ENCODE peak calls at places on chromosomes 2 and 18, in eight cellular contexts. P is left ventricle myocardium inferior, Y is spleen, U is stomach, N is prostate gland, C is cardiac muscle cell, E is Panc1, G is esophagus squamous epithelium. K is an unnamed sample.

GRCh38 chr18:79878741-79879358 is 72.6 kb downstream of the SLC66A2 start:
- DNase-seq in G (no peak), N (no peak), E (no peak), P (no peak), Y (peak), C (no peak), U (no peak), K (no peak)

GRCh38 chr2:115400940-115401339 is 958.5 kb downstream of the DPP10 start:
- DNase-seq in P (no peak), E (no peak), U (no peak), C (no peak), G (no peak), N (no peak), Y (no peak), K (no peak)

GRCh38 chr18:26440644-26441043 is 107.7 kb downstream of the KCTD1 start:
- DNase-seq in P (no peak), E (no peak), U (no peak), G (no peak), C (peak), Y (no peak), N (peak), K (no peak)

GRCh38 chr2:12325806-12326205 is 390.9 kb upstream of the TRIB2 start:
- DNase-seq in N (no peak), C (peak), E (no peak), U (peak), G (no peak), Y (no peak), P (no peak), K (no peak)

GRCh38 chr2:128270306-128271185 is 48.1 kb downstream of the HS6ST1 start:
- DNase-seq in P (no peak), N (no peak), C (no peak), E (no peak), Y (peak), U (no peak), G (no peak), K (no peak)

GRCh38 chr2:127525692-127526141 is 572 bp downstream of the IWS1 start:
- DNase-seq in G (no peak), U (no peak), C (peak), P (no peak), E (no peak), N (no peak), Y (no peak), K (no peak)

GRCh38 chr2:117308861-117309770 is 505.4 kb upstream of the DDX18 start:
- DNase-seq in P (no peak), G (no peak), N (no peak), U (no peak), E (no peak), C (no peak), Y (no peak), K (no peak)

GRCh38 chr18:2774669-2775068 is 72.1 kb upstream of the EMILIN2 start:
- DNase-seq in P (no peak), G (no peak), E (no peak), U (no peak), Y (no peak), C (no peak), N (no peak), K (no peak)

GRCh38 chr2:233288663-233289062 is 19.0 kb upstream of the SAG start:
- DNase-seq in U (no peak), Y (no peak), N (peak), P (no peak), C (no peak), G (no peak), E (no peak), K (no peak)

GRCh38 chr2:196275646-196276352 is 104.4 kb upstream of the STK17B start:
- DNase-seq in P (no peak), N (no peak), Y (no peak), U (no peak), E (no peak), C (no peak), G (no peak), K (no peak)

GRCh38 chr2:159968282-159968900 is 94.0 kb downstream of the PLA2R1 start:
- DNase-seq in N (no peak), Y (no peak), P (no peak), U (no peak), C (peak), E (no peak), G (no peak), K (no peak)

GRCh38 chr2:134668821-134669220 is 50.0 kb downstream of the TMEM163 start:
- DNase-seq in U (peak), Y (peak), N (no peak), E (no peak), G (no peak), C (no peak), P (no peak), K (no peak)

GRCh38 chr2:203673933-203674332 is 32.5 kb upstream of the CD28 start:
- DNase-seq in E (no peak), P (no peak), G (no peak), U (no peak), Y (no peak), C (peak), N (no peak), K (no peak)

GRCh38 chr2:64291181-64291580 is 147.0 kb upstream of the PELI1 start:
- DNase-seq in U (peak), C (peak), N (no peak), P (no peak), E (no peak), Y (no peak), G (no peak), K (no peak)

GRCh38 chr18:79571221-79572092 is 108.1 kb upstream of the CTDP1 start:
- DNase-seq in P (no peak), U (no peak), N (no peak), G (no peak), Y (peak), C (no peak), E (no peak), K (no peak)

GRCh38 chr2:190379249-190379964 is 28.7 kb upstream of the MFSD6 start:
- DNase-seq in U (peak), C (peak), E (no peak), P (no peak), N (no peak), G (no peak), Y (no peak), K (no peak)

GRCh38 chr2:128196026-128196822 is 105.2 kb downstream of the UGGT1 start:
- DNase-seq in E (no peak), C (peak), U (peak), P (no peak), N (peak), G (no peak), Y (no peak), K (peak)

GRCh38 chr2:111118455-111119003 is 2.2 kb upstream of the BCL2L11 start:
- DNase-seq in N (no peak), C (no peak), E (no peak), U (no peak), P (peak), Y (peak), G (no peak), K (no peak)

GRCh38 chr18:471701-472100 is 28.8 kb downstream of the COLEC12 start:
- DNase-seq in P (no peak), E (no peak), U (no peak), G (no peak), N (no peak), Y (no peak), C (peak), K (no peak)

DNA sequence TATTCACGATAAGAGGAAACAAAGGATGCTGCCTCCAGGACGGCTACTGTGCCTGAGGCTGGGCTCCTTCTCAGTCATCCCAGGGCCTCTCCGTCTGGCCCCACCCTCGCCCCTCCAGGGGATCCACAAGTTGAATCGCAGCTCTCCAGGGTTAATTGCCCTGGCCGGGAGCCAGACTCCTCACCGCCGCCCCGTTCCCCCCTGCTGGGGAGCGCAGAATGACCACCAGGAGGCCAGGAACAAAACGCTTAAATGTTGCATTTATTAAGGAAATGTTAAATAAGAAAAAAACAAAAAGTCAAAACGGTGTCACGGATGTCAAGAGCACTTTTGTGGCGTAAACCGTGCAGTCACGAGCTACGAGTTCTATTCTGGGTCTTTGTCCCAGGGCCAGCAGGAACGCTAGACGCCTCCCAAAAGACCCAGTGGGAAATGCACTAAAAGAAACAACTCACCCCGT is 1.4 kb downstream of the RPRM start:
- DNase-seq in P (no peak), U (no peak), E (no peak), C (no peak), Y (no peak), N (no peak), G (no peak), K (no peak)
- TF ChIP-seq CTCF in P (no peak), U (no peak), E (no peak), C (no peak), Y (no peak), N (peak), G (peak), K (no peak)

GRCh38 chr18:63263444-63263843 is 56.1 kb downstream of the BCL2 start:
- DNase-seq in U (no peak), C (no peak), N (no peak), G (no peak), Y (no peak), E (no peak), P (no peak), K (no peak)
- H3K4me3 ChIP-seq in U (no peak), C (no peak), N (no peak), G (no peak), Y (no peak), E (no peak), P (peak), K (no peak)

GRCh38 chr18:6722680-6723079 is 6.8 kb upstream of the ARHGAP28 start:
- DNase-seq in U (no peak), P (no peak), G (no peak), C (peak), Y (no peak), N (no peak), E (no peak), K (no peak)
- H3K27ac ChIP-seq in U (no peak), P (peak), G (no peak), C (no peak), Y (peak), N (no peak), E (no peak), K (no peak)

DNA sequence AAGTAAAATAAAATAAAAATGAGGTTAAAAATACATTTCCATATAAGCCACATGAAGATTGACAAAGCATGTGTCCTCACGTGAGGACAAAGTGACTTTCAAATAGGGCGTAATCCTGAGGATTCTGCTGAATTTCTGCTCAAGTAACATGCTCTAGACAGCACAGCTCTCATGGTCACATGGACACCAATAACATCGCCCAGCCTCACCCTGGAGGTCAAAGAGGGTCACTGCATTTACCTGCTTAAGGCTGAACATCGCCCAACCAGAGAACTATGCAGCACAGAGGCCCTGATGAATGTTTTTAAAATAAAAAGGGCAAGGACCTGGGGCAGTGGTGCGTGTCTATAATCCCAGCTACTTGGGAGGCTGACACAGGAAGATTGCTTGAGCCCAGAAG is 30.2 kb downstream of the TGFBRAP1 start:
- DNase-seq in C (no peak), E (no peak), N (no peak), P (no peak), Y (no peak), G (no peak), U (no peak), K (no peak)
- TF ChIP-seq CTCF in C (no peak), E (no peak), N (no peak), P (peak), Y (no peak), G (no peak), U (no peak), K (peak)

DNA sequence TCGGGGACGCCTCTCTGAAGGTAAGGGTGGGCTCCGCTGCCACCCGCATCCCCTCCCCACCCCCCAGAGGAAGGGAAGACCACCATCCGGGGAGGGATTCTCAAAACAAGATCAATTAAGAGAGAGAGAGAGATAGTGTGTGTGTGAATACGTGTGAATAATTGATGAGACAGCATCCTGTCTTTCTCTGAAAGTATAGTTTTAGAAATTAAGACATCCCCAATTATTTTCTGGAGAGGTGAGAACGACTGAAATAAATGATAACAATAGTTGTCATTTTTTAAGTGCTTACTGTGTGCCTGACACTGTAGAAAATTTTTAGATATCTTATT is 751 bp downstream of the IL18R1 start:
- DNase-seq in P (no peak), Y (peak), C (no peak), U (no peak), E (no peak), N (no peak), G (no peak), K (no peak)
- H3K4me3 ChIP-seq in P (peak), Y (peak), C (peak), U (peak), E (peak), N (peak), G (peak), K (peak)

GRCh38 chr2:240453461-240454030 is 18.1 kb downstream of the GPC1 start:
- DNase-seq in N (no peak), E (no peak), U (no peak), P (no peak), Y (peak), G (no peak), C (no peak), K (no peak)

GRCh38 chr2:240452471-240453256 is 17.2 kb downstream of the GPC1 start:
- DNase-seq in C (peak), Y (peak), E (no peak), G (no peak), U (peak), N (peak), P (peak), K (no peak)

GRCh38 chr2:240455719-240456606 is 20.5 kb downstream of the GPC1 start:
- DNase-seq in G (no peak), P (no peak), E (no peak), U (peak), Y (no peak), C (no peak), N (no peak), K (no peak)

GRCh38 chr2:240455227-240455718 is 19.8 kb downstream of the GPC1 start:
- DNase-seq in E (no peak), U (no peak), N (no peak), G (no peak), P (no peak), C (no peak), Y (no peak), K (no peak)

DNA sequence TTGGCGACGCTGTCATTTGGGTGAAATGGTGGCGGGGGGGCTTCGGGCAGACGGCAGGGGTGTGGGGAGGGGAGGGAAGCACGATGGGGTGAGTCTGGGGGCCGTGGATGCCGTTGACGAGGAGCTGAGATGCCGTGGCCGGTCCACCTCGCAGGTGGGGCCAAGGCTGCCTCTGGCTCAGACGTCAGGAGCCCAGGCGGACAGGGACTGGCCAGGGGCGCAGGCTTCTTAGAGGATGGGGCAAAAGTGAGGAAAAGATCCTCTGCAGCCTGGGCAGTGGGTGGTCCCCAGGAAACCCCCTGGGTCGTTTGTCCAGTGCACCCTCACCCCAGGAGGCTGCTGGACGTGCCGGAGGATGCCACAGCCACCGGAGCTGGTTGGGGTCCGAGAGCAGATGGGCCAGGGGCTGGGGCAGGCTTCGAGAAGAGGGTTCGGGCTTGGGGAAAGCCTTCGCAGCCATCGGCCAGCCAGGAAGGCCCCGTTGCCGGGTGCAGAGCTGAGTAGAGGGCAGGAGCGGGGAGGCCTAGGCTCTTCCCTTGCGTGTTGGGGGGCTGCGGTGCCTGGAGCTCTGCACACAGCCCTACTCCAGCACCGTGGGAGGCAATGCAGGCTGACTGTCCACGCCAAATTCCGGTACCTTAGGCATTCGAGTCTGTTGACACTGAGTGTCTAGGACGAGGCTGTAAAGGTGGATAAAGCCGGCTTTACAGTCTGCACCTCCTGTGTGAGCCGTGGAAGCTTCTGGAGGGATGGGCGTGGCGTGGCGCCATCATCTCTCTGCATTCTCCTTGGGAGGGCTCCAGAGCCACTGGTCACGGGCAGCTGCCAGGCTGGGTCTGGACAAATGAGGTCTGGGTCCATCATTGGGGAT is 18.8 kb downstream of the GPC1 start:
- DNase-seq in C (no peak), G (no peak), E (no peak), Y (no peak), P (no peak), U (no peak), N (no peak), K (no peak)
- H3K27ac ChIP-seq in C (no peak), G (peak), E (no peak), Y (no peak), P (no peak), U (no peak), N (peak), K (no peak)